ENCODE peak calls at places on chromosomes 12 and 14, in six cellular contexts. T is HS-27A; Y is CD4-positive, CD25-positive, alpha-beta regulatory T cell; F is T1000; K is COR-L47; N is stimulated activated CD4-positive, alpha-beta T cell treated with anti-CD3 and anti-CD28 coated beads, Interleukin-15, amount 100 ng/mL, for 1 hour. A is an unnamed sample.

GRCh38 chr14:66649515-66649914 is 141.6 kb downstream of the GPHN start:
- DNase-seq in Y (peak), F (no peak), K (no peak), N (no peak), T (no peak), A (no peak)

GRCh38 chr12:51838036-51838435 is 10.5 kb downstream of the FIGNL2 start:
- DNase-seq in N (no peak), Y (no peak), T (no peak), F (no peak), K (no peak), A (no peak)

GRCh38 chr12:3054374-3054773 is 22.8 kb upstream of the TSPAN9 start:
- DNase-seq in N (no peak), T (no peak), Y (no peak), K (no peak), F (no peak), A (no peak)

GRCh38 chr14:29584992-29585391 is 342.7 kb downstream of the PRKD1 start:
- DNase-seq in Y (no peak), K (peak), N (no peak), F (no peak), T (no peak), A (no peak)

GRCh38 chr12:71436696-71437095 is 2.9 kb upstream of the LGR5 start:
- DNase-seq in Y (no peak), F (no peak), N (no peak), K (no peak), T (no peak), A (no peak)

GRCh38 chr14:76887196-76887595 is 61.0 kb downstream of the LRRC74A start:
- DNase-seq in Y (no peak), N (no peak), T (no peak), K (no peak), F (no peak), A (no peak)

GRCh38 chr14:24130380-24130716 is at the start of gene FITM1:
- DNase-seq in N (no peak), K (no peak), F (no peak), T (no peak), Y (no peak), A (no peak)

GRCh38 chr12:26271889-26272492 is 76.6 kb downstream of the SSPN start:
- DNase-seq in T (peak), N (no peak), F (peak), K (no peak), Y (no peak), A (peak)

GRCh38 chr14:31926123-31926522 is 151.0 kb upstream of the ARHGAP5 start:
- DNase-seq in Y (no peak), N (no peak), T (no peak), K (peak), F (no peak), A (no peak)

GRCh38 chr14:38257500-38257899 is 1.6 kb upstream of the CLEC14A start:
- DNase-seq in Y (no peak), T (no peak), N (no peak), K (no peak), F (no peak), A (no peak)

GRCh38 chr12:95623554-95624170 is 72.4 kb upstream of the USP44 start:
- DNase-seq in Y (no peak), T (peak), F (no peak), N (no peak), K (peak), A (peak)

GRCh38 chr12:59874781-59875180 is 279.0 kb downstream of the SLC16A7 start:
- DNase-seq in K (no peak), Y (no peak), N (no peak), F (no peak), T (no peak), A (no peak)

GRCh38 chr12:62713190-62713589 is 221.8 kb downstream of the PPM1H start:
- DNase-seq in T (no peak), F (no peak), K (no peak), N (no peak), Y (no peak), A (no peak)

GRCh38 chr12:95790912-95791849 is 617 bp upstream of the NTN4 start:
- DNase-seq in T (no peak), Y (no peak), K (no peak), F (no peak), N (no peak), A (no peak)

GRCh38 chr14:68814376-68815287 is 21.8 kb upstream of the ZFP36L1 start:
- DNase-seq in T (no peak), N (no peak), K (no peak), F (peak), Y (no peak), A (no peak)

GRCh38 chr12:122501489-122501989 is 807 bp upstream of the ZCCHC8 start:
- DNase-seq in F (no peak), N (no peak), K (no peak), Y (no peak), T (no peak), A (no peak)

GRCh38 chr12:16012086-16012485 is 101.0 kb downstream of the DERA start:
- DNase-seq in Y (no peak), F (no peak), K (no peak), T (no peak), N (no peak), A (no peak)

GRCh38 chr12:19181666-19182426 is 52.3 kb downstream of the PLEKHA5 start:
- DNase-seq in N (no peak), K (no peak), F (no peak), Y (no peak), T (no peak), A (no peak)

GRCh38 chr14:106436310-106436905 is 910.0 kb downstream of the TMEM121 start:
- DNase-seq in K (peak), T (no peak), N (peak), Y (peak), F (no peak), A (no peak)

GRCh38 chr14:97977711-97978261 is 1180.6 kb downstream of the VRK1 start:
- DNase-seq in T (no peak), K (peak), N (peak), Y (peak), F (no peak), A (no peak)

GRCh38 chr14:99596071-99596627 is 7.9 kb downstream of the CCDC85C start:
- DNase-seq in N (no peak), T (no peak), Y (no peak), F (no peak), K (no peak), A (no peak)

GRCh38 chr14:95504135-95505029 is 12.1 kb downstream of the SYNE3 start:
- DNase-seq in Y (no peak), K (no peak), N (no peak), F (no peak), T (no peak), A (no peak)

GRCh38 chr12:78359530-78359929 is 505.0 kb upstream of the SYT1 start:
- DNase-seq in N (no peak), Y (no peak), K (no peak), T (no peak), F (no peak), A (peak)

GRCh38 chr14:32078030-32078793 is 1.1 kb downstream of the ARHGAP5 start:
- DNase-seq in N (no peak), T (no peak), Y (peak), F (no peak), K (peak), A (no peak)

GRCh38 chr14:69701857-69702256 is 65.1 kb upstream of the SRSF5 start:
- DNase-seq in K (no peak), N (no peak), T (no peak), F (no peak), Y (no peak), A (no peak)

GRCh38 chr14:25049559-25050493 is at the start of gene STXBP6:
- DNase-seq in Y (no peak), N (no peak), F (peak), T (no peak), K (peak), A (peak)

GRCh38 chr12:91722072-91722471 is 423.6 kb downstream of the BTG1 start:
- DNase-seq in F (no peak), K (no peak), Y (no peak), T (no peak), N (no peak), A (no peak)

GRCh38 chr12:30996255-30996654 is 69.7 kb downstream of the TSPAN11 start:
- DNase-seq in K (no peak), Y (no peak), F (no peak), T (peak), N (no peak), A (no peak)

GRCh38 chr12:132899033-132899432 is 11.6 kb upstream of the CHFR start:
- DNase-seq in Y (no peak), F (no peak), T (no peak), N (no peak), K (no peak), A (no peak)

GRCh38 chr14:35897616-35898111 is 71.5 kb downstream of the BRMS1L start:
- DNase-seq in F (no peak), N (no peak), T (no peak), Y (no peak), K (peak), A (no peak)

GRCh38 chr12:57096748-57097553 is 8.0 kb downstream of the NAB2 start:
- DNase-seq in F (no peak), N (no peak), T (no peak), Y (no peak), K (no peak), A (no peak)

GRCh38 chr12:8037046-8037663 is 4.6 kb downstream of the FOXJ2 start:
- DNase-seq in F (no peak), N (no peak), K (no peak), T (no peak), Y (no peak), A (no peak)

GRCh38 chr12:19739195-19739776 is 300.0 kb downstream of the AEBP2 start:
- DNase-seq in Y (no peak), T (peak), F (no peak), K (peak), N (no peak), A (peak)

GRCh38 chr14:90490727-90491050 is 93.9 kb downstream of the CALM1 start:
- DNase-seq in F (no peak), Y (no peak), K (no peak), T (no peak), N (no peak), A (no peak)

GRCh38 chr12:103442822-103443221 is 52.9 kb downstream of the C12orf42 start:
- DNase-seq in K (no peak), N (no peak), F (no peak), Y (no peak), T (no peak), A (no peak)

GRCh38 chr12:67434653-67435375 is 165.7 kb downstream of the CAND1 start:
- DNase-seq in K (no peak), Y (no peak), N (no peak), T (peak), F (peak), A (peak)